ENCODE peak calls at places on chromosome X, in ten cellular contexts. R, N, L, P, S, A, H, W, Z and G are unnamed samples.

GRCh38 chrX:19855700-19856381 is 31.6 kb downstream of the SH3KBP1 start:
- DNase-seq in R (no peak), N (no peak), L (no peak), P (no peak), S (no peak), A (no peak), H (no peak), W (no peak), Z (no peak), G (no peak)

GRCh38 chrX:134688181-134688580 is 29.9 kb upstream of the PLAC1 start:
- DNase-seq in R (no peak), N (no peak), L (no peak), P (no peak), S (no peak), A (no peak), H (no peak), W (no peak), Z (no peak), G (no peak)

GRCh38 chrX:101260435-101260834 is 30.7 kb downstream of the TAF7L start:
- DNase-seq in R (no peak), N (no peak), L (no peak), P (peak; percentile 68), S (no peak), A (no peak), H (no peak), W (no peak), Z (no peak), G (no peak)

GRCh38 chrX:4277122-4277521 is 563.7 kb upstream of the PRKX start:
- DNase-seq in R (no peak), N (no peak), L (no peak), P (peak; percentile 51), S (no peak), A (no peak), H (no peak), W (no peak), Z (no peak), G (no peak)

GRCh38 chrX:133670394-133670793 is 255.1 kb upstream of the GPC4 start:
- DNase-seq in R (no peak), N (no peak), L (no peak), P (peak; percentile 50), S (peak; percentile 32), A (no peak), H (no peak), W (no peak), Z (peak; percentile 12), G (no peak)

GRCh38 chrX:97294016-97294415 is 410.3 kb downstream of the RPA4 start:
- DNase-seq in R (no peak), N (no peak), L (no peak), P (no peak), S (peak; percentile 25), A (no peak), H (no peak), W (no peak), Z (no peak), G (no peak)

GRCh38 chrX:22121161-22121560 is 89.0 kb downstream of the PHEX start:
- DNase-seq in R (no peak), N (no peak), L (no peak), P (no peak), S (no peak), A (no peak), H (no peak), W (no peak), Z (no peak), G (no peak)

GRCh38 chrX:101287402-101287801 is 3.7 kb downstream of the TAF7L start:
- DNase-seq in R (peak; percentile 2), N (peak; percentile 23), L (no peak), P (peak; percentile 69), S (no peak), A (peak; percentile 2), H (no peak), W (no peak), Z (peak; percentile 21), G (no peak)

GRCh38 chrX:119427024-119427794 is 28.1 kb downstream of the SLC25A43 start:
- DNase-seq in R (no peak), N (no peak), L (no peak), P (peak; percentile 0), S (no peak), A (no peak), H (peak; percentile 8), W (no peak), Z (no peak), G (no peak)

GRCh38 chrX:27078371-27078770 is 384.8 kb downstream of the PPP4R3C start:
- DNase-seq in R (no peak), N (no peak), L (no peak), P (no peak), S (no peak), A (no peak), H (no peak), W (no peak), Z (no peak), G (no peak)

GRCh38 chrX:40145001-40145631 is 47.4 kb upstream of the BCOR start:
- DNase-seq in R (no peak), N (no peak), L (no peak), P (no peak), S (no peak), A (peak; percentile 26), H (no peak), W (no peak), Z (no peak), G (no peak)

GRCh38 chrX:43939187-43939926 is 33.8 kb downstream of the NDP start:
- DNase-seq in R (no peak), N (no peak), L (no peak), P (peak; percentile 23), S (no peak), A (no peak), H (no peak), W (no peak), Z (no peak), G (no peak)

GRCh38 chrX:3129256-3129655 is 88.0 kb downstream of the ARSF start:
- DNase-seq in R (no peak), N (no peak), L (no peak), P (no peak), S (no peak), A (no peak), H (no peak), W (no peak), Z (no peak), G (no peak)

GRCh38 chrX:70089575-70090297 is 27.5 kb downstream of the OTUD6A start:
- DNase-seq in R (no peak), N (no peak), L (no peak), P (no peak), S (no peak), A (no peak), H (no peak), W (no peak), Z (peak; percentile 4), G (peak; percentile 9)

GRCh38 chrX:18883234-18883960 is 100.5 kb downstream of the PHKA2 start:
- DNase-seq in R (no peak), N (no peak), L (peak; percentile 73), P (no peak), S (no peak), A (no peak), H (no peak), W (no peak), Z (peak; percentile 56), G (no peak)

GRCh38 chrX:153983321-153983729 is 10.8 kb downstream of the TMEM187 start:
- DNase-seq in R (no peak), N (no peak), L (no peak), P (no peak), S (no peak), A (no peak), H (no peak), W (no peak), Z (no peak), G (no peak)

GRCh38 chrX:69503228-69503834 is 795 bp upstream of the NALF2 start:
- DNase-seq in R (no peak), N (no peak), L (no peak), P (peak; percentile 80), S (no peak), A (peak; percentile 48), H (no peak), W (no peak), Z (no peak), G (no peak)

GRCh38 chrX:50903387-50904027 is 7.0 kb upstream of the BMP15 start:
- DNase-seq in R (no peak), N (no peak), L (no peak), P (peak; percentile 69), S (peak; percentile 28), A (peak; percentile 0), H (peak; percentile 5), W (no peak), Z (peak; percentile 28), G (no peak)

GRCh38 chrX:27890611-27891010 is 82.8 kb downstream of the MAGEB10 start:
- DNase-seq in R (no peak), N (no peak), L (no peak), P (peak; percentile 55), S (no peak), A (no peak), H (peak; percentile 23), W (no peak), Z (peak; percentile 49), G (peak; percentile 1)

GRCh38 chrX:77893713-77894112 is 1.5 kb downstream of the MAGT1 start:
- DNase-seq in R (no peak), N (no peak), L (no peak), P (no peak), S (no peak), A (no peak), H (no peak), W (no peak), Z (no peak), G (no peak)

GRCh38 chrX:119523664-119524184 is 41.5 kb downstream of the STEEP1 start:
- DNase-seq in R (no peak), N (no peak), L (no peak), P (no peak), S (no peak), A (no peak), H (no peak), W (no peak), Z (no peak), G (no peak)

GRCh38 chrX:96447161-96447560 is 237.5 kb upstream of the DIAPH2 start:
- DNase-seq in R (no peak), N (no peak), L (no peak), P (no peak), S (no peak), A (no peak), H (no peak), W (no peak), Z (no peak), G (no peak)